ENCODE peak calls at places on chromosome 13, in eight cellular contexts. M, O, I, B, U, T, Q and N are unnamed samples.

GRCh38 chr13:47457631-47458030 is 543.4 kb downstream of the SUCLA2 start:
- DNase-seq in M (no peak), I (no peak), O (peak), B (no peak), T (no peak), U (no peak), Q (no peak), N (no peak)

GRCh38 chr13:99698816-99699099 is 197.5 kb downstream of the TM9SF2 start:
- DNase-seq in U (no peak), O (no peak), B (no peak), T (no peak), M (no peak), I (no peak), Q (no peak), N (no peak)

GRCh38 chr13:67299072-67299635 is 69.0 kb upstream of the PCDH9 start:
- DNase-seq in T (no peak), U (no peak), M (no peak), B (peak), I (no peak), O (peak), Q (no peak), N (no peak)

GRCh38 chr13:105918842-105919741 is 616.4 kb downstream of the EFNB2 start:
- DNase-seq in M (no peak), Q (no peak), B (peak), U (peak), T (peak), I (no peak), O (peak), N (no peak)

GRCh38 chr13:33033361-33033812 is 17.2 kb downstream of the KL start:
- DNase-seq in B (no peak), O (no peak), I (peak), T (no peak), M (peak), Q (no peak), U (no peak), N (peak)

GRCh38 chr13:97198753-97199152 is 23.4 kb upstream of the MBNL2 start:
- DNase-seq in T (no peak), B (no peak), U (no peak), I (no peak), M (no peak), O (no peak), Q (no peak), N (no peak)

GRCh38 chr13:36850790-36851438 is 31.9 kb downstream of the RFXAP start:
- DNase-seq in T (peak), Q (no peak), M (no peak), O (no peak), U (no peak), I (no peak), B (no peak), N (no peak)

GRCh38 chr13:31073859-31074718 is 87.6 kb downstream of the HSPH1 start:
- DNase-seq in M (no peak), O (peak), B (no peak), U (no peak), I (peak), T (no peak), Q (no peak), N (no peak)

GRCh38 chr13:61255035-61255796 is 160.4 kb downstream of the PCDH20 start:
- DNase-seq in B (peak), O (no peak), U (no peak), Q (no peak), T (peak), M (no peak), I (no peak), N (no peak)

GRCh38 chr13:32175307-32175706 is 139.9 kb downstream of the ZAR1L start:
- DNase-seq in U (no peak), B (no peak), I (no peak), Q (no peak), O (peak), M (no peak), T (no peak), N (no peak)

GRCh38 chr13:28819748-28820098 is 416 bp upstream of the MTUS2 start:
- DNase-seq in T (peak), I (peak), Q (peak), M (peak), B (peak), U (no peak), O (peak), N (peak)

GRCh38 chr13:86684402-86684801 is 885.2 kb upstream of the SLITRK6 start:
- DNase-seq in Q (no peak), M (no peak), O (no peak), U (no peak), T (no peak), I (no peak), B (no peak), N (no peak)

GRCh38 chr13:68168448-68168847 is 938.3 kb upstream of the PCDH9 start:
- DNase-seq in O (no peak), B (no peak), U (no peak), M (no peak), T (no peak), Q (no peak), I (no peak), N (no peak)

DNA sequence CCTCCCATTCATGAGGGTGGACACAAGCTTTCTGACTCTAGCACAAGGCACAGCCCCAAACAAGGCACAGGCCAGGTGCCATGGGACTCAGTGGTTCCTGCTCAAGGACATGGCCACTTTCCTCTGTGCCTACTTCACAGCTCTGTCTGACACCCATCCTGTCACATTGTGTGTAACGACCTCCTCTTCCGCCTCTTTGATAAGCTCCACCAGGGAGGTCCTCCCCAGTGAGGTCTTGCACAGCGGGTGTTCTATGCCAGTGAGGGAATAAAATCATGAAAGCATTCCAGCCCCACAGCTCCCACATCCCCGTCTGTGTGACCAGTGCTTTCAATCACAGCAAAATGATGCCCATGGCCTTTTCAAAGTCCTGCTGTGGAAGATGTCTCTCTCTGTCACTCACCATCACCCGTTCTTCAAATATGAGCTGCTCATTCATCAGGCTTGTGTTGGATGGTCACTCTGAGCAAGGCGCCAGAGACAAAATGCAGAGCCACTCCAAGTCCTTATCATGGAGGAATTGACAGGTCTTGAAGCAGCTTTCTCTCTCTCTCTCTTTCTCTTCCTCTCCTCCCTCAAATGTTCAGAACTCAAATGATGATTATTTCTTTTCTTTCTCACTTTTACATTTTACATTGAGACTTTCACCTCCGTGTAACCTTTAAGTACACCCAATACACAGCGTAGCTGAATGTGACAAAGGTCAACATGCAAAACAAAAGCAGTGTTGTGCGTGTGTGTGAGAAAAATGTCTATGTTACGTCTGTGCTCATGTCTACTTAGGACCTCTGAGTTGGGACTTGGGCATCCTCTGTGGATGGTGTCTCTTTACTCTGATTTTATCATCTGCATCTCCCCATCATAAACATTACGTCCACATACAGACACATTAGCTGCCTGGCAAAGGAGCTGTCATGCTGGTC is 8.0 kb upstream of the SPATA13 start:
- DNase-seq in M (no peak), T (peak), U (no peak), O (no peak), B (no peak), Q (no peak), I (no peak), N (no peak)
- TF ChIP-seq CTCF in M (no peak), T (no peak), U (no peak), O (no peak), B (no peak), Q (no peak), I (no peak), N (no peak)

GRCh38 chr13:27338816-27339215 is 68.2 kb downstream of the RASL11A start:
- DNase-seq in O (no peak), U (no peak), M (no peak), Q (no peak), T (peak), B (peak), I (no peak), N (no peak)
- TF ChIP-seq CTCF in O (peak), U (peak), M (no peak), Q (no peak), T (peak), B (no peak), I (peak), N (no peak)

DNA sequence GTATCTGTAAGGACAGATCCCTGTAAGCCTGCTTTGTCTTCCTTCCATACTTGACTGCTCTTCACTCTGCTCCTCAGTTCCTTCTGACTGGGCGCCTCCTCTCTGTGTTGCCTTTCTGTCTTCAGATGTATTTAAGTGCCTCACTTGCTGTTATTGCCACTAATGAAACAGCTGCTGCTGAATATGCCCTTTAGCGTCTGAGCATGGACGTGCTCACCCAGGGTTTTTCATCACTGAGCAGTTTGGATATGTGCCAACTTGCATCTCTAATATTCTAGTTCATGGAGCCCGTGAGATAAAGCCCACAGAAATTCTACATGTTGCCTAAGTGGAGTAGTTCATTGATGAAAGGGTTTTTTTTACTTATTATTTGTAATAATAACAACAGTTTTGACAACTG is 198.2 kb downstream of the MYO16 start:
- DNase-seq in U (no peak), O (no peak), I (no peak), M (no peak), Q (no peak), B (no peak), T (no peak), N (no peak)
- TF ChIP-seq CTCF in U (no peak), O (no peak), I (no peak), M (no peak), Q (no peak), B (no peak), T (no peak), N (no peak)

GRCh38 chr13:25380741-25381324 is 9.1 kb downstream of the ATP8A2 start:
- DNase-seq in B (no peak), T (no peak), Q (no peak), M (no peak), I (no peak), U (no peak), O (no peak), N (no peak)
- TF ChIP-seq CTCF in B (no peak), T (no peak), Q (no peak), M (no peak), I (no peak), U (no peak), O (no peak), N (no peak)

GRCh38 chr13:50969691-50970090 is 60.1 kb downstream of the RNASEH2B start:
- DNase-seq in O (no peak), I (no peak), Q (no peak), U (no peak), T (peak), M (no peak), B (peak), N (no peak)
- TF ChIP-seq CTCF in O (peak), I (peak), Q (no peak), U (no peak), T (peak), M (no peak), B (no peak), N (no peak)

DNA sequence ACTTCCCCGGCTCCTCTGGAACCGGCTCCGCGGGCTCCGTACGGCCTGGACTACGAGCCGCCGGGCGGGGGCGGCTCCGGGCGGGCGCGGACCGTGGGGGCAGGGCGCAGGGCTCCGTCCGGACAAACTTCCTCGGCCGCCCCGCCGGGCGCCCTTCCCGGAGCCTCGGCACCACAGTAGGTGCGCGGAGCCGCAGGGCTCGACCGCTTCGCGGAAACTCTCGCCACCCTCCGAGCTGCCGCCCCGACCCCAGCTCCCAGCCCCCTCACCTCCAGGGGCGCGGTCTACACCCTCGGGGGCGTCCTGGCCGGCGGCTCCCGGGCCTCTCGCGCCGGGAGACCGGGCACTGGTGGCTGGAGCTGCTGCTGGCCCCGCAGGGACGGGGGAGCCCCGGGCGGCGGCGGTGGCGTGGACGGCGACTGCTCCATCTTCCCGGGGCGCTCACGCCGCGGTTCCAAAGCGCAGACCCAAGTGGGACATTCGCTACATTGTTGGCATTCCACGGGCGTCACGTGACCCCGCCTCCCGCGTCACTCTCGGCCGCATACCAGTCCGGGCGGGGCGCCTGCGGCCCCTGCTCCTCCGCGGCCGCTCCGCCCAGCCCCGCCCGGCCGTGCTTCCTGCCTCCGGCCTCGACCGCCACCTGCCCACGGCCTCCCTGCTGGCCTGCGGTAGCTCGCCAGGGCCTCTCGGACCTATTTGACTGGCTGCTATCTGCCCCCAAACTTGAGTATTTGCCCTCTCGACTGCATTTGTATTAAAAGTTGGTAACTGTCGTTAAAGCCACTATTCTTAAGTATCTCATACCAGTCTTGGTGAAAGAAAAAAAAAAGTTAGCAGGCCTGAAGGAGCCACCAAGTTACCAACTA is at the start of gene LATS2:
- DNase-seq in Q (peak), T (peak), U (peak), M (peak), I (peak), O (peak), B (peak), N (peak)
- TF ChIP-seq CTCF in Q (no peak), T (peak), U (no peak), M (no peak), I (no peak), O (peak), B (no peak), N (no peak)

DNA sequence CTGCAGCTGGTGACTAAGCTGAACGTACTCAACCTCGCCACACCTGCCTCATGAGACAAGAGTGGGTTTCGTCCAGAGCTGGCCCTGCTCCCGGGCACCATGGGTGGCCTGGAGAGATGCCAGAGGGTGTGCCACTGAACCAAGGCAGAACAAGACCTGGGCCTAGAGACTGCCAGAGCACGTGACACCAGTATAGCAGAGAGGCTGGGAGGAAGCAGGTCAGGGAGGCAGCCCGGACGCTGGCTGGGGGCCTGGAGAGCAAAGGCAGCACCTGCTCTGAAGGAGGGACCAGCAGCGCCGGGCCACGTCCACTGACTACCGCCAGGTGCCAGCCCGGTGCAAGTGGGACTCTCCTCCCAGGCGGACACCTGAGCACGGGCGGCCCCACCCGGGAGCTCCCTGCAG is 7.3 kb upstream of the C13orf46 start:
- DNase-seq in B (peak), U (no peak), Q (peak), I (no peak), M (no peak), O (no peak), T (no peak), N (no peak)
- TF ChIP-seq CTCF in B (no peak), U (no peak), Q (no peak), I (no peak), M (no peak), O (no peak), T (no peak), N (no peak)

DNA sequence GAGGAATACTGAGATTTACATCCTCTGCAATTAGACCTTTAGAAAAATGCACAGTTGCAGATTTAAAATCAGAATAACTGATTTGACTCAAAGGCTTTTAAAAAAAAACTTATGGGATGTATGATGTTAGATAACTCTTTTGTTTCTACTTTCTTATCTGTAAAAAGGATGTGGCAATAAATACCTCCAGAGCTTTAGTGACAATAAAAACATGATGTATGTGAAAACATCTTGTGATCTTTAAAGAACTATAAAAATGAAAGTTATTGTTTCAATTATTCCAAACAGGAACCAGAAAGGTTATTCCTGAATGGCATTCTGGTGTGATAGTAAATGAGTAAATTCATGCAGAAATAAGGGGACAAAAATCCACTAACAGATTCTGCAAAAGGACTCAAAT is 2712.2 kb upstream of the PCDH20 start:
- DNase-seq in M (no peak), O (no peak), B (no peak), I (no peak), T (no peak), Q (no peak), U (no peak), N (no peak)
- TF ChIP-seq CTCF in M (no peak), O (no peak), B (no peak), I (no peak), T (no peak), Q (no peak), U (no peak), N (no peak)

GRCh38 chr13:104532131-104532530 is 1465.9 kb upstream of the SLC10A2 start:
- DNase-seq in Q (no peak), T (no peak), I (no peak), O (no peak), U (no peak), M (no peak), B (no peak), N (no peak)

GRCh38 chr13:104530741-104531140 is 1464.5 kb upstream of the SLC10A2 start:
- DNase-seq in U (no peak), T (no peak), B (no peak), I (no peak), Q (no peak), M (no peak), O (no peak), N (no peak)

GRCh38 chr13:104534847-104535246 is 1468.6 kb upstream of the SLC10A2 start:
- DNase-seq in M (no peak), Q (no peak), O (no peak), B (peak), U (no peak), I (no peak), T (peak), N (no peak)
- TF ChIP-seq CTCF in M (no peak), Q (no peak), O (no peak), B (no peak), U (no peak), I (no peak), T (peak), N (no peak)